ENCODE peak calls at places on chromosomes 3 and 15, in nine cellular contexts. T is psoas muscle, A is heart right ventricle, W is neural progenitor cell, P is SK-N-SH, K is thoracic aorta, H is transverse colon, F is small intestine, Q is tibial artery. M is an unnamed sample.

GRCh38 chr3:192887701-192888100 is 30.0 kb downstream of the MB21D2 start:
- DNase-seq in K (no peak), A (no peak), W (no peak), H (no peak), F (peak; percentile 66), P (no peak), T (no peak), Q (no peak), M (no peak)

GRCh38 chr3:59752925-59753324 is 703.1 kb upstream of the CFAP20DC start:
- DNase-seq in F (no peak), W (no peak), Q (no peak), T (no peak), A (no peak), H (no peak), P (no peak), K (no peak), M (no peak)

GRCh38 chr15:42914728-42915497 is 5.7 kb downstream of the TTBK2 start:
- DNase-seq in K (no peak), A (no peak), W (no peak), T (no peak), Q (no peak), H (no peak), F (no peak), P (no peak), M (no peak)

GRCh38 chr3:5252111-5252510 is 64.6 kb downstream of the EDEM1 start:
- DNase-seq in H (no peak), W (no peak), K (no peak), Q (no peak), A (no peak), F (no peak), P (no peak), T (no peak), M (no peak)

GRCh38 chr3:171192176-171192854 is 165.8 kb upstream of the SLC2A2 start:
- DNase-seq in F (no peak), T (no peak), K (no peak), P (no peak), H (no peak), A (no peak), Q (no peak), W (no peak), M (no peak)

GRCh38 chr3:58487140-58487886 is 4.6 kb upstream of the KCTD6 start:
- DNase-seq in F (no peak), Q (peak; percentile 69), W (no peak), K (no peak), A (peak; percentile 18), H (no peak), T (no peak), P (no peak), M (no peak)

GRCh38 chr15:84807228-84807627 is 9.9 kb upstream of the ALPK3 start:
- DNase-seq in T (no peak), F (no peak), K (no peak), Q (no peak), H (no peak), W (no peak), P (no peak), A (no peak), M (no peak)

GRCh38 chr3:194691481-194692281 is 6.0 kb downstream of the FAM43A start:
- DNase-seq in A (no peak), W (no peak), Q (no peak), F (no peak), T (no peak), K (no peak), P (peak; percentile 83), H (no peak), M (no peak)

GRCh38 chr3:60202052-60202753 is 1049.0 kb downstream of the FHIT start:
- DNase-seq in F (no peak), Q (no peak), H (no peak), K (no peak), P (no peak), T (no peak), A (no peak), W (no peak), M (no peak)

GRCh38 chr3:85890043-85890555 is 931.3 kb downstream of the CADM2 start:
- DNase-seq in F (no peak), W (no peak), P (no peak), H (no peak), T (no peak), K (no peak), A (no peak), Q (no peak), M (no peak)

GRCh38 chr3:134721214-134721613 is 70.4 kb upstream of the KY start:
- DNase-seq in Q (no peak), W (no peak), F (no peak), A (no peak), H (no peak), T (no peak), P (no peak), K (no peak), M (no peak)

GRCh38 chr3:57803647-57804081 is 47.6 kb downstream of the SLMAP start:
- DNase-seq in K (peak; percentile 15), A (no peak), Q (no peak), W (peak; percentile 41), F (peak; percentile 67), P (no peak), T (no peak), H (peak; percentile 28), M (no peak)

GRCh38 chr3:41362638-41363559 is 163.6 kb downstream of the CTNNB1 start:
- DNase-seq in P (peak; percentile 39), Q (no peak), A (no peak), T (no peak), F (no peak), W (peak; percentile 87), H (no peak), K (no peak), M (no peak)

GRCh38 chr3:41363830-41364523 is 164.7 kb downstream of the CTNNB1 start:
- DNase-seq in K (no peak), A (no peak), T (no peak), Q (no peak), P (no peak), W (peak; percentile 46), F (no peak), H (no peak), M (no peak)

GRCh38 chr3:41365973-41366372 is 166.7 kb downstream of the CTNNB1 start:
- DNase-seq in W (peak; percentile 25), P (no peak), Q (no peak), T (no peak), K (no peak), F (no peak), A (no peak), H (no peak), M (no peak)

GRCh38 chr3:41369838-41370237 is 170.5 kb downstream of the CTNNB1 start:
- DNase-seq in F (no peak), Q (no peak), K (no peak), W (no peak), A (no peak), H (no peak), P (peak; percentile 44), T (no peak), M (no peak)

DNA sequence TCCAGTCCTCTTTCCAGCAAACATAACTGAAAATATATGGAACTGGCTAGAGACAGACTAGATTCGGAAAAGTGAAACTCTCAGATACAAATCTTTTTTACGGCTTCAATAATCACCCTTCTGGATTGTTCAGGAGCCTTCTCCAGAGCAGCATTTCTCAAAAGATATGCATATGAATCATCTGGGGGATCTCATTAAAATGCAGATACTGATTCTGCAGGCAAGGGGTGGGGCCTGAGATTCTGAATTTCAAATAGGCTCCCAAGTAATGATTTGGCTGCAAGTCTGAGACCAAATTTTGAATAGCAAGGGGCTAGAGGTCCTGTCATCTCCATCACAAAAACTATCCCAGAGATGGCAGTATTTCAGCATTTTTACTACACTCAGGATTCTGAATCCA is 165.4 kb downstream of the CTNNB1 start:
- DNase-seq in W (no peak), H (no peak), T (no peak), A (no peak), P (no peak), F (no peak), K (no peak), Q (no peak), M (no peak)
- H3K27ac ChIP-seq in W (no peak overlapping the region), H (no peak overlapping the region), T (no peak overlapping the region), A (no peak overlapping the region), P (no peak overlapping the region), F (no peak overlapping the region), K (no peak overlapping the region), Q (no peak overlapping the region), M (no peak overlapping the region)

DNA sequence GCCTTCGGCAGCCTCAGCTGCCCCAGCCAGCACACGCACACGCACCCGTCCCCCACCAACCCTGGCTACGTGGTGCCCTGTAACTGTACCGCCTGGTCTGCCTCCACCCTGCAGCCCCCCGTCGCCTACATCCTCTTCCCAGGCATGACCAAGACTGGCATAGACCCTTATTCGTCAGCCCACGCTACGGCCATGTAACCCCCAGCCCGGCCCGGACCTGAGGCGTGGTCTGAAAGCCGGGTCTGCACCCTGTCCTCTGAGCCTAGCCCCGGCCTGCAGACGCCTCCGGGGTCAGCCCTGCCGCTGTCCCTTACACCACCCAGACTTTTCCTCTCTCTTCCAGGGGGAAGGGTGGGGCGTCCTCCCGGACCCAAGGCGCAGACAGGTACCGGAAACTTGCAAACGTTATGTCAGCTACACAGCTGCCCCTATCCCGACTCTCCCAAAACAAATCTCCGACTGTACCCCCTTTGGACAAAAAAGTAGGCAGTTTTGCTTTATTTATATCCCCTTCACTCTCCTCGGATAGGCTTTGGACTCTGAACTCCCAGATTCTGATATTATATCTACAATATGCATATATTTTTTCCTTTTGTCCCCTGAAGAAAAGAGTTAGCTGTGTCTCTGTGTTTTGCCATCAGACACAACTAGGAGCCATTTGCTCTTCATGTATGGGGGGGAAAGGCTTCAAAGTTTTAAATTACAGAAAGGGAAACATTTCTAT is 1.4 kb downstream of the SOX14 start:
- DNase-seq in T (no peak), K (no peak), F (no peak), H (no peak), W (peak; percentile 46), P (peak; percentile 44), Q (no peak), A (no peak), M (no peak)
- H3K4me1 ChIP-seq in T (peaks cover 11% of the 10 kb centered on the region), K (peaks cover 12% of the 10 kb centered on the region), F (peaks cover 5% of the 10 kb centered on the region), H (peaks cover 39% of the 10 kb centered on the region), W (peaks cover 84% of the 10 kb centered on the region), P (no peaks in the 10 kb centered on the region), Q (peaks cover 51% of the 10 kb centered on the region), A (peaks cover 32% of the 10 kb centered on the region), M (no peaks in the 10 kb centered on the region)

GRCh38 chr3:21540265-21540664 is 210.7 kb downstream of the ZNF385D start:
- DNase-seq in Q (no peak), H (no peak), F (no peak), W (no peak), A (no peak), T (no peak), K (no peak), P (no peak), M (no peak)

GRCh38 chr3:21544076-21544462 is 206.9 kb downstream of the ZNF385D start:
- DNase-seq in K (no peak), T (no peak), F (no peak), Q (no peak), A (no peak), W (no peak), H (no peak), P (no peak), M (no peak)

GRCh38 chr3:21542656-21543379 is 208.2 kb downstream of the ZNF385D start:
- DNase-seq in A (no peak), P (no peak), W (no peak), F (no peak), T (no peak), H (no peak), Q (no peak), K (no peak), M (no peak)

GRCh38 chr3:21543380-21544075 is 207.5 kb downstream of the ZNF385D start:
- DNase-seq in T (no peak), F (no peak), Q (no peak), K (no peak), P (no peak), H (no peak), W (no peak), A (no peak), M (no peak)
- H3K4me3 ChIP-seq in T (no peak overlapping the region), F (no peak overlapping the region), Q (no peak overlapping the region), K (no peak overlapping the region), P (no peak overlapping the region), H (no peak overlapping the region), W (no peak overlapping the region), A (no peak overlapping the region), M (no peak overlapping the region)

GRCh38 chr3:66482005-66482404 is 18.8 kb downstream of the LRIG1 start:
- DNase-seq in W (no peak), T (no peak), Q (no peak), A (no peak), P (peak; percentile 21), H (no peak), F (peak; percentile 16), K (no peak), M (no peak)
- H3K27ac ChIP-seq in W (no peak overlapping the region), T (peak overlapping the region; percentile 90), Q (peak overlapping the region; percentile 99), A (peak overlapping the region; percentile 92), P (no peak overlapping the region), H (peak overlapping the region; percentile 99), F (peak overlapping the region; percentile 44), K (peak overlapping the region; percentile 91), M (peak overlapping the region; percentile 93)

M was measured in right atrium auricular region.